ENCODE peak calls at places on chromosomes 5 and 9, in ten cellular contexts. E is fibroblast of villous mesenchyme; I is GM12891; W is iPS-NIHi11; C is NCI-H345; L is activated CD8-positive, alpha-beta T cell treated with anti-CD3 and anti-CD28 coated beads for 36 hours; J is stimulated activated CD4-positive, alpha-beta T cell treated with anti-CD3 and anti-CD28 coated beads, Interleukin-1b, Interleukin-23, amount 100 ng/mL, for 1 hour; H is head of caudate nucleus; Q is effector CD4-positive, alpha-beta T cell; R is RWPE1. P is an unnamed sample.

GRCh38 chr5:96236051-96236450 is 197.0 kb downstream of the PCSK1 start:
- DNase-seq in J (no peak), E (no peak), L (no peak), R (no peak), H (no peak), C (no peak), Q (no peak), W (no peak), I (no peak), P (no peak)

GRCh38 chr5:156497816-156498215 is 170.9 kb downstream of the SGCD start:
- DNase-seq in I (no peak), L (no peak), H (no peak), E (no peak), Q (no peak), J (no peak), C (no peak), R (no peak), W (no peak), P (no peak)

GRCh38 chr5:14831006-14831338 is 40.6 kb downstream of the ANKH start:
- DNase-seq in R (no peak), Q (no peak), I (no peak), E (no peak), L (no peak), C (no peak), H (no peak), W (no peak), J (no peak), P (no peak)

GRCh38 chr5:1551913-1552312 is 28.2 kb upstream of the LPCAT1 start:
- DNase-seq in Q (no peak), I (no peak), J (no peak), W (no peak), L (no peak), H (no peak), C (no peak), R (no peak), E (no peak), P (no peak)

GRCh38 chr5:43367909-43368648 is 44.1 kb downstream of the CCL28 start:
- DNase-seq in I (no peak), Q (no peak), C (no peak), H (no peak), L (no peak), W (no peak), E (peak), R (no peak), J (no peak), P (no peak)

GRCh38 chr5:125227333-125228075 is 481.1 kb upstream of the ZNF608 start:
- DNase-seq in R (no peak), E (peak), I (no peak), L (no peak), W (peak), Q (no peak), J (no peak), H (peak), C (no peak), P (no peak)

GRCh38 chr5:133668458-133668857 is 56.1 kb upstream of the FSTL4 start:
- DNase-seq in I (no peak), L (no peak), C (no peak), W (no peak), J (no peak), E (no peak), R (no peak), H (no peak), Q (no peak), P (no peak)

GRCh38 chr5:132489051-132489770 is 1.4 kb downstream of the IRF1 start:
- DNase-seq in J (no peak), I (no peak), E (no peak), Q (no peak), L (peak), C (peak), R (no peak), W (no peak), H (no peak), P (no peak)

GRCh38 chr5:95284512-95285405 is at the start of gene MCTP1:
- DNase-seq in I (peak), E (peak), J (no peak), H (peak), W (peak), L (peak), R (peak), Q (no peak), C (peak), P (no peak)

GRCh38 chr9:101465330-101465915 is 29.8 kb upstream of the ALDOB start:
- DNase-seq in W (peak), R (peak), C (no peak), I (no peak), Q (no peak), J (no peak), H (peak), E (peak), L (peak), P (no peak)

GRCh38 chr5:179354305-179354882 is 9.1 kb upstream of the ADAMTS2 start:
- DNase-seq in L (no peak), I (no peak), E (no peak), J (no peak), R (no peak), W (no peak), Q (no peak), H (no peak), C (no peak), P (no peak)

GRCh38 chr9:36389590-36389989 is 10.5 kb downstream of the RNF38 start:
- DNase-seq in J (no peak), H (no peak), W (no peak), R (no peak), E (no peak), I (no peak), L (no peak), Q (no peak), C (no peak), P (no peak)

GRCh38 chr5:65461490-65461889 is 20.2 kb downstream of the ADAMTS6 start:
- DNase-seq in L (no peak), H (no peak), W (no peak), E (no peak), R (no peak), Q (no peak), C (no peak), J (no peak), I (no peak), P (no peak)

GRCh38 chr9:133142657-133143592 is 20.8 kb downstream of the GBGT1 start:
- DNase-seq in L (peak), C (no peak), H (no peak), Q (no peak), I (peak), E (no peak), R (no peak), W (no peak), J (no peak), P (peak)

GRCh38 chr5:156396063-156396829 is 69.3 kb downstream of the SGCD start:
- DNase-seq in E (peak), W (no peak), H (peak), J (no peak), C (no peak), R (no peak), Q (no peak), L (no peak), I (no peak), P (no peak)

GRCh38 chr9:16099901-16100300 is 547.1 kb downstream of the CCDC171 start:
- DNase-seq in H (no peak), R (no peak), I (no peak), L (no peak), C (no peak), E (no peak), W (no peak), Q (no peak), J (no peak), P (no peak)

GRCh38 chr9:133768371-133768858 is 30.3 kb upstream of the SARDH start:
- DNase-seq in I (no peak), R (no peak), H (no peak), Q (no peak), L (no peak), W (no peak), J (no peak), E (no peak), C (no peak), P (no peak)

GRCh38 chr9:134468358-134468757 is 142.1 kb downstream of the RXRA start:
- DNase-seq in J (no peak), C (no peak), E (no peak), H (no peak), W (no peak), I (no peak), L (no peak), Q (no peak), R (no peak), P (no peak)

GRCh38 chr5:74556631-74557595 is 83.6 kb downstream of the ENC1 start:
- DNase-seq in E (peak), I (no peak), Q (no peak), R (no peak), H (no peak), C (no peak), W (no peak), L (no peak), J (no peak), P (no peak)

GRCh38 chr5:35405938-35406337 is 175.7 kb upstream of the PRLR start:
- DNase-seq in I (no peak), E (no peak), H (no peak), Q (no peak), C (no peak), R (no peak), J (no peak), W (no peak), L (no peak), P (no peak)

GRCh38 chr9:134162926-134163373 is 1.4 kb downstream of the RNU6ATAC start:
- DNase-seq in I (no peak), W (no peak), H (no peak), J (no peak), Q (no peak), L (no peak), E (no peak), C (no peak), R (no peak), P (no peak)

GRCh38 chr5:167355370-167355769 is 936.1 kb upstream of the WWC1 start:
- DNase-seq in J (no peak), L (no peak), E (no peak), W (no peak), H (no peak), R (no peak), C (no peak), I (no peak), Q (no peak), P (no peak)

GRCh38 chr5:59351076-59351794 is 542.3 kb downstream of the PDE4D start:
- DNase-seq in C (no peak), I (no peak), Q (no peak), R (no peak), W (no peak), E (peak), H (no peak), J (no peak), L (no peak), P (no peak)

GRCh38 chr5:107217721-107218130 is 453.0 kb downstream of the EFNA5 start:
- DNase-seq in E (no peak), W (no peak), Q (no peak), L (no peak), R (peak), J (no peak), H (no peak), I (no peak), C (peak), P (no peak)

GRCh38 chr5:5421149-5421960 is 1.1 kb upstream of the ICE1 start:
- DNase-seq in W (no peak), H (peak), E (peak), R (no peak), Q (no peak), J (no peak), L (peak), I (no peak), C (peak), P (no peak)